ENCODE peak calls at places on chromosomes 3 and 15, in four cellular contexts. H, T, O and L are unnamed samples.

GRCh38 chr3:37934631-37935289 is 55.8 kb upstream of the VILL start:
- DNase-seq in O (no peak), T (no peak), H (no peak), L (no peak)

GRCh38 chr15:38069506-38069905 is 135.1 kb downstream of the TMCO5A start:
- DNase-seq in H (peak; percentile 36), O (no peak), T (no peak), L (peak; percentile 40)

GRCh38 chr3:139561428-139561827 is 21.9 kb upstream of the RBP1 start:
- DNase-seq in O (peak; percentile 52), T (no peak), H (peak; percentile 77), L (no peak)

GRCh38 chr3:52248816-52249547 is 3.4 kb downstream of the PPM1M start:
- DNase-seq in T (no peak), H (no peak), O (no peak), L (peak; percentile 73)

GRCh38 chr15:52493968-52494367 is 34.7 kb downstream of the MYO5A start:
- DNase-seq in O (no peak), T (no peak), H (no peak), L (no peak)

GRCh38 chr3:66473637-66474036 is 27.2 kb downstream of the LRIG1 start:
- DNase-seq in T (no peak), H (no peak), O (no peak), L (no peak)

GRCh38 chr3:42159706-42160472 is 68.7 kb downstream of the TRAK1 start:
- DNase-seq in O (no peak), H (peak; percentile 69), T (no peak), L (peak; percentile 72)

GRCh38 chr15:69926011-69926410 is 171.7 kb downstream of the TLE3 start:
- DNase-seq in H (no peak), O (no peak), T (no peak), L (no peak)

GRCh38 chr3:41053220-41053619 is 146.1 kb upstream of the CTNNB1 start:
- DNase-seq in H (no peak), O (no peak), T (no peak), L (no peak)

GRCh38 chr15:78162038-78162437 is 12.9 kb downstream of the IDH3A start:
- DNase-seq in T (no peak), O (no peak), H (no peak), L (no peak)

GRCh38 chr3:69126999-69127398 is 4.6 kb upstream of the LMOD3 start:
- DNase-seq in O (no peak), H (no peak), T (no peak), L (no peak)

GRCh38 chr3:49248828-49249227 is 28.2 kb downstream of the C3orf62 start:
- DNase-seq in H (no peak), T (no peak), O (no peak), L (no peak)

GRCh38 chr3:188807002-188807401 is 364.8 kb upstream of the TPRG1 start:
- DNase-seq in O (no peak), T (no peak), H (no peak), L (no peak)

GRCh38 chr3:125280966-125281365 is 68.4 kb upstream of the SLC12A8 start:
- DNase-seq in T (no peak), O (peak; percentile 43), H (peak; percentile 79), L (no peak)

GRCh38 chr3:40071683-40072238 is 237.7 kb upstream of the EIF1B start:
- DNase-seq in H (no peak), O (no peak), T (no peak), L (no peak)

GRCh38 chr3:31926543-31926942 is 54.5 kb downstream of the OSBPL10 start:
- DNase-seq in H (no peak), T (no peak), O (no peak), L (no peak)

GRCh38 chr15:44775923-44776322 is 39.6 kb downstream of the TRIM69 start:
- DNase-seq in H (no peak), T (peak; percentile 19), O (peak; percentile 92), L (no peak)

GRCh38 chr3:3648961-3649360 is 150.3 kb upstream of the LRRN1 start:
- DNase-seq in O (no peak), T (no peak), H (no peak), L (no peak)